ENCODE peak calls at places on chromosome 21, in six cellular contexts. S is heart left ventricle, P is activated B cell treated with CpG ODN at 0.5 μM for 24 hours, G is psoas muscle, L is esophagus squamous epithelium, Z is left lung. H is an unnamed sample.

GRCh38 chr21:35002879-35003722 is 46.0 kb downstream of the RUNX1 start:
- DNase-seq in L (no peak), S (no peak), Z (peak), P (no peak), G (no peak), H (no peak)

GRCh38 chr21:40130476-40130875 is 263.2 kb downstream of the PCP4 start:
- DNase-seq in Z (no peak), S (no peak), G (no peak), P (no peak), L (no peak), H (no peak)

GRCh38 chr21:26140185-26140584 is 30.4 kb downstream of the APP start:
- DNase-seq in S (peak), Z (peak), G (peak), L (no peak), P (no peak), H (no peak)

GRCh38 chr21:42684109-42684916 is 30.9 kb downstream of the PDE9A start:
- DNase-seq in S (no peak), Z (no peak), P (no peak), L (no peak), G (peak), H (peak)

GRCh38 chr21:21434944-21435343 is 436.7 kb downstream of the NCAM2 start:
- DNase-seq in P (no peak), Z (no peak), G (no peak), L (no peak), S (no peak), H (no peak)

GRCh38 chr21:18951291-18952038 is 547.9 kb upstream of the TMPRSS15 start:
- DNase-seq in S (no peak), G (no peak), P (no peak), Z (no peak), L (no peak), H (no peak)

GRCh38 chr21:35268817-35269216 is 219.7 kb upstream of the RUNX1 start:
- DNase-seq in S (no peak), G (no peak), Z (no peak), L (no peak), P (no peak), H (no peak)

GRCh38 chr21:19603011-19603593 is 1199.5 kb upstream of the TMPRSS15 start:
- DNase-seq in S (no peak), L (no peak), P (no peak), Z (no peak), G (no peak), H (no peak)

GRCh38 chr21:41894922-41895557 is 15.9 kb upstream of the PRDM15 start:
- DNase-seq in L (no peak), P (no peak), S (no peak), G (no peak), Z (no peak), H (no peak)

GRCh38 chr21:15433091-15433490 is 296.7 kb upstream of the USP25 start:
- DNase-seq in G (no peak), L (no peak), Z (no peak), P (no peak), S (no peak), H (no peak)

GRCh38 chr21:45267390-45267760 is 20.3 kb downstream of the POFUT2 start:
- DNase-seq in G (peak), P (peak), Z (peak), L (no peak), S (no peak), H (no peak)

DNA sequence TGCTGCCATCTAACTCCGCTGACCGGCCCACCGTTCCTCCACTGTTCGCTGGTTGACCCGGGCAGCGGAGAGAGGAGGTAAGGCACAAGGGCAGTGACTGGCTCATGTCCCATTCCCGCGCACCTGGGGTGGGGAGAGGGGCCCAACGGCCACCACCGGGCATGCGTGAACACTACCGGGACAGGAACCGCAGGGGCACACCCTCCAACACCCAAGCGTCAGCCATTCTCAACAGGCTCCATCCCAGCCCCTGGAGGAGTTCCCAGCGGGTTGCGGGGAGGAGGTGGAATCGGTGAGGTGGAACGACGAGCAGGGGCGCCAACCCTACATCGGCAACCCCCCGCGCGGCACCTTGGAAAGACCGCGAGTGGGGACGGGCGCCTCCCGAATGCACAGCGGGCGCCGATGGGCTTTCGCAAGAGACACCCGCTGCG is 126.7 kb downstream of the LIPI start:
- DNase-seq in Z (no peak), L (no peak), P (no peak), S (no peak), G (no peak), H (no peak)
- TF ChIP-seq CTCF in Z (no peak), L (no peak), P (no peak), S (no peak), G (no peak), H (no peak)

DNA sequence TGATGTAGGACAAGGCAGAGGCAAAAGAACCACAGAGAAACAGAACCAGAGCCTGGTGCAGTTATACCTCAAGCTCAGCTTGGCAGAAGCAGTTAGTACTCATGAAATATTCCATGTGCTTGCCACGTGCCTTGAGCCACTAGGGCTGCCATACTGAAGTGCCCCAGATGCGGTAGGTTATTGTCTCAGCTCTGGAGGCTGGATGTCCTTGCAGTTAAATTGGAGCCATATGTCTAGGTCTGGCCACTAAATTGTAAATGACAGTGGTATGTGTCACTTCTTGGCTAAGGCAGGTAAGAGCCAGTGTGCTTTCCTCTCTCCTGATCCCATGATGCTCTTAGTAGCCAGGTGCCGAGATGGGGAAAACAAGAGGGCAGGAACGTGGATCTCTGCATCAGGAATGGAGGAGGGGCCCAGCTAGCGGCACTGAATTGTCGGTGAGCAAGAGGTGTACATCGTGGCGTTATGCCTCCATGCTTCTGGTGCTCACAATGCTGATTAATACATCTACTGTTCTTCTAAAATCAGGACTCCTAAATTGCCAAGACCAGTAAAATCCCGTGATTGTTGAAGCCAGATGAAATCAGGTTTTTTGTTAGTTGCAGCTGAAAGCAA is 73.5 kb downstream of the PSMG1 start:
- DNase-seq in L (no peak), G (no peak), Z (no peak), S (no peak), P (no peak), H (no peak)
- TF ChIP-seq CTCF in L (no peak), G (no peak), Z (no peak), S (no peak), P (no peak), H (no peak)

GRCh38 chr21:33300701-33301631 is 23.8 kb upstream of the IFNAR1 start:
- DNase-seq in G (no peak), P (no peak), L (no peak), Z (peak), S (peak), H (no peak)

GRCh38 chr21:33302796-33303195 is 22.0 kb upstream of the IFNAR1 start:
- DNase-seq in L (no peak), S (no peak), Z (no peak), P (no peak), G (no peak), H (no peak)

GRCh38 chr21:33299181-33299752 is 25.5 kb upstream of the IFNAR1 start:
- DNase-seq in S (no peak), G (no peak), Z (no peak), L (no peak), P (peak), H (no peak)

GRCh38 chr21:33301632-33302002 is 23.2 kb upstream of the IFNAR1 start:
- DNase-seq in S (no peak), P (no peak), L (no peak), G (no peak), Z (no peak), H (no peak)

DNA sequence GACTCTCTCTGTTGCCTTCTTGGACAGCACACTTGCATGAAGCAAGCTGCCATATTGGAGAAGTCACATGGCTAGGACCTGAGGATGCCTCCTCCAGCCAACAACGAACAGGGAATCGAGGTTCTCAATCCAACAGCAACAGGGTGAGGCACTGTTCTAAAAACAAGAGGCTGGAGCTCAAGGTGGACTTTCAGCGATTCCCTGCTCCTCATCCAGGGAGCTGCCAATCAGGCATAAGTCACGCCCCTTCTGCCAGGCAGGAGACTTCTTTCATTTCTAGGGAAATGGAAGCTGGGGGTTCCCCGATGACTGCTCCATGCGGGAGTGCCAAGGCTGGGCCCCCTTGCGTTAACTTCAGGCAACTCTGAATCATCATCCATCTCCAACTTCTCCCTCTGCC is 22.7 kb upstream of the IFNAR1 start:
- DNase-seq in G (no peak), P (no peak), Z (no peak), L (no peak), S (no peak), H (no peak)
- TF ChIP-seq CTCF in G (no peak), P (no peak), Z (peak), L (peak), S (no peak), H (no peak)

GRCh38 chr21:28150778-28151177 is 841.9 kb downstream of the LTN1 start:
- DNase-seq in G (no peak), S (no peak), Z (no peak), L (no peak), P (no peak), H (no peak)
- TF ChIP-seq CTCF in G (no peak), S (no peak), Z (no peak), L (no peak), P (no peak), H (no peak)

GRCh38 chr21:37220433-37220980 is 46.6 kb downstream of the VPS26C start:
- DNase-seq in G (no peak), P (no peak), L (no peak), S (no peak), Z (no peak), H (peak)

GRCh38 chr21:37224861-37225260 is 42.3 kb downstream of the VPS26C start:
- DNase-seq in L (no peak), P (no peak), Z (no peak), S (no peak), G (no peak), H (peak)

GRCh38 chr21:37219766-37220432 is 47.2 kb downstream of the VPS26C start:
- DNase-seq in L (no peak), Z (no peak), P (no peak), S (no peak), G (no peak), H (no peak)

GRCh38 chr21:37223804-37224345 is 43.3 kb downstream of the VPS26C start:
- DNase-seq in S (no peak), L (no peak), P (no peak), Z (no peak), G (no peak), H (no peak)

DNA sequence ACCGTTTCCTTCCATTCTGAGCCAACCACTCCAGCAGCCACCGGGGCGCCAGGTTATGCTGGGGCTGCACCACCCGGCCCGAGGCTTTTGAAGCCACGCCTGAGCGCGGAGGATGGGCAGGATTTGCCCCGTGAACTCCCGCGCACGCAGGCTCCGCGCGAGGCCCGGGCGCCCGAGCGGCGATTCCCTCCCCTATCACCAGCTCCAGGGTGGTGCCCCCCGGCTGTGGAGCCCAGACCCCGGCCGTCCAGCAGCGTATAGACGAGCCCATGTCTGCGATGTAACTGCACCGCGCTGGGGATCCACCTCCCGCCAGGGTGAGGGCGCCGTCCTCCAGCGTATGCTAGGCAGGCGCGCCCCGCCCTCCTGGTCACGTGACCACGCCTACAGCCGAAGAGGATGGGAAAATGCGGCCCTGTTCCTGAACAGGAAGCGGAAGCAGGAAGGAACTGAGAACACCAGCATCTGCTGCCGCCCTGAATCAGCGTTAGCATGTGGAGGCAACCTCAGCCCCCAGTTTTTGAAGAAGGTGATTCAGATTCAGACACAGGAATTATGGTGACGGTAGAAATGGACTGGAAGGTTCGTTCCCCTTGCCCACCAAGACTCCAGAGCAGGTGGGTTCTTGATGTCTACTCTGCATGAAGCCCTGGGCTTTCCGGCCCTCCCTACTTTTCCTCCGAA is 46.0 kb downstream of the VPS26C start:
- DNase-seq in L (peak), Z (peak), G (peak), S (peak), P (peak), H (peak)
- TF ChIP-seq CTCF in L (peak), Z (no peak), G (no peak), S (peak), P (no peak), H (no peak)

GRCh38 chr21:31479222-31479621 is 135.2 kb upstream of the TIAM1 start:
- DNase-seq in Z (no peak), G (no peak), L (no peak), S (no peak), P (no peak), H (no peak)

GRCh38 chr21:31473685-31474345 is 129.8 kb upstream of the TIAM1 start:
- DNase-seq in Z (no peak), P (no peak), G (no peak), L (no peak), S (no peak), H (no peak)

GRCh38 chr21:31479714-31480113 is 135.7 kb upstream of the TIAM1 start:
- DNase-seq in Z (no peak), S (no peak), P (no peak), G (no peak), L (no peak), H (no peak)

GRCh38 chr21:31475223-31475622 is 131.2 kb upstream of the TIAM1 start:
- DNase-seq in S (no peak), Z (no peak), G (no peak), P (no peak), L (no peak), H (no peak)

GRCh38 chr21:31476551-31477120 is 132.6 kb upstream of the TIAM1 start:
- DNase-seq in Z (no peak), G (no peak), L (no peak), S (no peak), P (no peak), H (no peak)
- TF ChIP-seq CTCF in Z (no peak), G (no peak), L (no peak), S (no peak), P (no peak), H (no peak)